ENCODE peak calls at places on chromosomes 16 and 17, in four cellular contexts. L is A549, T is GM12878, M is HepG2. Y is an unnamed sample.

GRCh38 chr17:4617090-4617489 is 24.4 kb downstream of the ALOX15 start:
- DNase-seq in L (no peak), T (no peak), M (no peak), Y (no peak)

GRCh38 chr17:17507465-17508011 is 11.3 kb upstream of the RASD1 start:
- DNase-seq in L (no peak), T (no peak), M (no peak), Y (no peak)

GRCh38 chr17:36931697-36932382 is 5.4 kb upstream of the LHX1 start:
- DNase-seq in L (no peak), T (no peak), M (no peak), Y (no peak)

GRCh38 chr17:2357931-2358434 is 20.7 kb downstream of the SGSM2 start:
- DNase-seq in L (no peak), T (no peak), M (no peak), Y (no peak)

GRCh38 chr17:4436846-4437245 is 3.1 kb downstream of the SPNS3 start:
- DNase-seq in L (no peak), T (no peak), M (no peak), Y (no peak)

GRCh38 chr17:73248532-73248931 is 13.1 kb downstream of the CPSF4L start:
- DNase-seq in L (no peak), T (no peak), M (no peak), Y (no peak)

GRCh38 chr16:10776280-10776679 is 32.6 kb downstream of the NUBP1 start:
- DNase-seq in L (no peak), T (peak), M (no peak), Y (no peak)

GRCh38 chr17:48634446-48635208 is 8.5 kb upstream of the HOXB9 start:
- DNase-seq in L (no peak), T (no peak), M (no peak), Y (no peak)

GRCh38 chr16:72317378-72317777 is 145.4 kb upstream of the PMFBP1 start:
- DNase-seq in L (no peak), T (no peak), M (no peak), Y (no peak)

GRCh38 chr16:25855063-25855462 is 163.3 kb downstream of the HS3ST4 start:
- DNase-seq in L (no peak), T (no peak), M (no peak), Y (no peak)

GRCh38 chr16:1678500-1679098 is 520 bp downstream of the JPT2 start:
- DNase-seq in L (peak), T (no peak), M (peak), Y (no peak)

GRCh38 chr16:19520861-19521331 is 1.0 kb downstream of the GDE1 start:
- DNase-seq in L (no peak), T (peak), M (no peak), Y (peak)

GRCh38 chr17:4898927-4899326 is 409 bp upstream of the C17orf107 start:
- DNase-seq in L (no peak), T (no peak), M (no peak), Y (no peak)

GRCh38 chr17:59851431-59852375 is 41.0 kb downstream of the TUBD1 start:
- DNase-seq in L (no peak), T (no peak), M (no peak), Y (no peak)

GRCh38 chr17:76474894-76475293 is 7.5 kb downstream of the AANAT start:
- DNase-seq in L (no peak), T (no peak), M (no peak), Y (no peak)

GRCh38 chr17:58991718-58992331 is 114.9 kb downstream of the TRIM37 start:
- DNase-seq in L (no peak), T (peak), M (peak), Y (no peak)

GRCh38 chr16:19649980-19650379 is 68.0 kb downstream of the KNOP1 start:
- DNase-seq in L (no peak), T (no peak), M (no peak), Y (no peak)

GRCh38 chr17:75645501-75645888 is 12.3 kb downstream of the SMIM5 start:
- DNase-seq in L (peak), T (no peak), M (no peak), Y (no peak)

GRCh38 chr16:20938426-20938825 is 37.9 kb downstream of the LYRM1 start:
- DNase-seq in L (no peak), T (no peak), M (no peak), Y (no peak)

GRCh38 chr17:73013816-73014663 is 78.4 kb downstream of the SLC39A11 start:
- DNase-seq in L (peak), T (no peak), M (no peak), Y (no peak)

GRCh38 chr16:53864819-53865491 is 161.0 kb downstream of the FTO start:
- DNase-seq in L (peak), T (no peak), M (peak), Y (no peak)

GRCh38 chr17:73342057-73342522 is 30.3 kb upstream of the CDC42EP4 start:
- DNase-seq in L (peak), T (peak), M (no peak), Y (no peak)

GRCh38 chr17:78357177-78357586 is 2.7 kb downstream of the SOCS3 start:
- DNase-seq in L (no peak), T (no peak), M (no peak), Y (peak)

GRCh38 chr16:78530283-78530682 is 430.8 kb downstream of the WWOX start:
- DNase-seq in L (no peak), T (no peak), M (no peak), Y (no peak)

GRCh38 chr16:78535098-78535497 is 435.6 kb downstream of the WWOX start:
- DNase-seq in L (no peak), T (no peak), M (no peak), Y (no peak)

GRCh38 chr16:78524066-78524595 is 424.7 kb downstream of the WWOX start:
- DNase-seq in L (no peak), T (no peak), M (no peak), Y (no peak)

GRCh38 chr16:78528265-78528664 is 428.8 kb downstream of the WWOX start:
- DNase-seq in L (no peak), T (no peak), M (no peak), Y (no peak)

GRCh38 chr16:78529881-78530280 is 430.4 kb downstream of the WWOX start:
- DNase-seq in L (no peak), T (no peak), M (no peak), Y (no peak)
- TF ChIP-seq CHD4 in L (no peak), T (no peak), M (no peak), Y (no peak)

GRCh38 chr17:49880291-49881053 is 32.6 kb upstream of the TAC4 start:
- DNase-seq in L (peak), T (no peak), M (peak), Y (peak)
- TF ChIP-seq CHD4 in L (no peak), T (no peak), M (no peak), Y (no peak)

DNA sequence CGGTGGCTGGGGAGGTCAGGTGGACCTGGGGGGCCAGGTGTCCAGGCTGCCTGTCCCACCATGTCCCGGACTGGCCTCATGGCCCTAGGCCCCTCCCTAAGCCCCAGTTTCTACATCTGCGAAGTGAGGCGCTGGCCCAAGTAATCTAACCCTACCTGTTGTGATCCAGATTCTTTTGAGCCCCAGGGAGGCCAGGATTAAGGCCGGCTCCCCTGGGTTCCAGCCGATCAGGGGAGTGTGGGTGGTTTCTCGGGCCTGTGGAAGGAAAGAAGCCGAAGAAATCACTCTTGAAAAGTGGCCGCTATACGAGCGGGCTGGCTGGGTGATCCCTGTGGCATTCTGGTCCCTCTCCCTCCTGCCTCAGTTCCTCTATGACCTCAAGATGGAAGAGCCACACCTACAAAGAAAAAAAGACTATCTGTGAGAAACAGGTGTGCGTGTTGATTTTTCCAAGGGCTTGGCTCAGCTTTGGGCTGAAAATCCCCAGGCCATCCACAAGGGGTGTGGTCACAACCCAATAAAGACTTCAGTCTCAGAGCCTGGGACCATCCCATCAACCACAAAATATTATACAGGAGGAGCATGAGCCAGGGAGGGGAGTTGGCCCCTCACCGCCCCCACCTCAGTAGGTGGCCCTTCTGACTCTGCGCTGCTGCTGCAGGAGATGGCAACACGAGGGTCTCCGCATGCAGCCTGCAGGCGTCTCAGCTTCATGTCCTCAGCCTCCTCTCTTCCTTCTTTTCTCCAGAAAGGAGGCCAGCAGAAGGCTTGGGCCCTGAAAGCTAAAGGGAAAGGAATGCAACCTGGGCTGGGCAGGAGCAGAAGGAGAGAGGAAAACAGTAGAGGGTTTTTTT is 20.3 kb downstream of the GPR142 start:
- DNase-seq in L (no peak), T (no peak), M (no peak), Y (no peak)
- TF ChIP-seq CHD4 in L (no peak), T (no peak), M (no peak), Y (no peak)

DNA sequence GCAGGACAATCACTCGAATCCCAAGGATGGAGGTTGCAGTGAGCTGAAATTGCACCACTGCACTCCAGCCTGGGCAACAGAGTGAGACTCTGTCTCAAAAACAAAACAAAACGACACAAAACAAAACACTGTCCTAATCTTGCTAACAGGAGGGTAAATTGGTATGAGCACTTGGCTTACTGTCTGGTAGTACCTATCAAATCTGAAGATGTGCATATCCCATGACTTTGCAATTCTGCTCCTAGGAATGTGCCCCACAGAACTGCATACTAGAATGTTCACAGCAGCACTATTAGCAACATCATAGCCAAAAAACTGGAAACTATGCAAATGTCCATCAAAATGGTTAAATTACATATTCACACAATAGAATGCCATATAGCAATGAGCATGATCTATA is 15.7 kb downstream of the MTSS2 start:
- DNase-seq in L (no peak), T (no peak), M (no peak), Y (no peak)
- TF ChIP-seq CHD4 in L (no peak), T (no peak), M (no peak), Y (no peak)

GRCh38 chr17:61862105-61862574 is 1.2 kb downstream of the BRIP1 start:
- DNase-seq in L (no peak), T (no peak), M (peak), Y (peak)
- TF ChIP-seq CHD4 in L (no peak), T (no peak), M (no peak), Y (no peak)

GRCh38 chr16:57803413-57803990 is 1.2 kb upstream of the KIFC3 start:
- DNase-seq in L (no peak), T (no peak), M (no peak), Y (peak)
- TF ChIP-seq CHD4 in L (no peak), T (no peak), M (no peak), Y (no peak)

DNA sequence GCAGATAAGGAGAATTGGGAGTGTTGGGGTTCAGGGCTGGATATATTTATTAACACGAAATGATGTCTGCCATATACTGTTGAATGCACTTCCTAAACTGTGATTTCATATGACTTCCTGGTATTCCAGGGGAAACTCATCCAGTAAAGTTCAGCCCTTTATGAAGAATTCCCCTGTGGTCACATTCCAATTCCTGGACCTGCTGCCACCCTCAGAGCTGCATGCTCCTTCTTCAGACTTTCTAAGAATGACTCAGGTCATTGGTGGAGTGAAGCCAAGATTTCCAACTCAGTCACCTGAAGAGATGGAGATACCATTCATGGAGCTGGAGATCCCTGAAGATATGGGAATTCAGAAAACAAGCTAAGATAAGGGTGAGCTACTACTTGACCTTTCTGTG is 114.2 kb upstream of the TMEM97 start:
- DNase-seq in L (no peak), T (no peak), M (no peak), Y (no peak)
- TF ChIP-seq CHD4 in L (no peak), T (no peak), M (no peak), Y (no peak)

GRCh38 chr16:83955218-83956130 is 2.4 kb downstream of the OSGIN1 start:
- DNase-seq in L (no peak), T (no peak), M (no peak), Y (no peak)
- TF ChIP-seq CHD4 in L (no peak), T (no peak), M (no peak), Y (no peak)

DNA sequence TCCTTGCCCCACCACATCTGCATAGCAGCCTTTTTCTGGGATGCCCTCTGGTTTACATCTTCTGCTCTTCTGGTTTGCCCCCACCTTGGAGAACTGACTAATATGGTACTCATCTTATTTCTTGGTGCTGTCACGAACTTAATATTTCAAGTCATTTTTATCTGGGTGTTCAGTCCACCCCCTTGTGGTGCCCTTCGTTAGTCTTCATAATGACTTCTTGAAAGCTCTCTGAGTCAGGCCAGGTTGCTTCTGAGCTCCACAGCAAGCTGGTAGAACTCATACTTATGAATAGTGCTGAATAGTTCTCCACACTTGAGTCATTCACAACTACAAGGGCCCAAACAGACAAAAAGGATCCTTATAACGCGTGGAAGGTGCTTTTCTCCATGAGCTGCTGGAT is 35.8 kb upstream of the TEKT3 start:
- DNase-seq in L (no peak), T (no peak), M (no peak), Y (no peak)
- TF ChIP-seq CHD4 in L (no peak), T (no peak), M (no peak), Y (no peak)

GRCh38 chr16:15435216-15435864 is 952 bp downstream of the BMERB1 start:
- DNase-seq in L (no peak), T (no peak), M (no peak), Y (no peak)

GRCh38 chr16:15439102-15439501 is 4.7 kb downstream of the BMERB1 start:
- DNase-seq in L (no peak), T (no peak), M (no peak), Y (no peak)

GRCh38 chr16:15434079-15434424 is 336 bp upstream of the BMERB1 start:
- DNase-seq in L (no peak), T (no peak), M (no peak), Y (no peak)

DNA sequence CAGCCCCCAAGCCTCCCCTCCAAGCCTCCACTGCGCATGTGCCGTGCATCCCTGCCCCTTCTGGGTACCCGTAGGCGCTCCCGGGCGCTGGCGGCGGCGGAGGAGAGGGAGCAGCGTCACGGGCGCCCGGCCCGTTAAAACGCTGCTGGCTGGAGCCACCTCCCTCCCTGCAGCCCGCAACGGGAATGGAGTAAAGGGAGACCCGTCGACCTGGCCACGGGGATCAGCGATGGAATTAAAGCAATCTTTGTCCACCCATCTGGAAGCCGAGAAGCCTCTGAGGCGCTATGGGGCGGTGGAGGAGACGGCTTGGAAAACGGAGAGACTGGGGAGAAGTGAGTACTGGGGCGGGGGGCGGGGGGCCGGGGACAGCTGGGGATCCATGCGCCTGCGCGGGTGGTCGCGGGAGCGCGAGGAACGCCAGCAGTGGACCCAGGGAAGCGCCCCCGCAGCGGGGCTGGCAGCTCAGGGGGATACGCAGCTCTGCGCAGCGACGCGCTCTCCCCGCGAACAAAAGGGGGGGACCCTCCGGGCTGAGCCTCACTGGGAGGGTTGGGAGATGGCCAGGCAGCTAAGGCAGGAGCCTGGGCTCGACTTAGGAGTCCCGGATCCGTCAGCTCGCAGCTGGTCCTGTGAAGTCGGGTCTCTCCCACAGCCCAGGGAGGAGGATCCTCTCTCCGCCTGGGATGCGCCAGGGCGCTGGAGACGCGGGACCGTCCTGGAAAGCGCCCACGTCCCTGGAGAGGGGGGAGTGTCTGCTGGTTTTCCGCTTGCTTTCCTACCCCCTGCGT is at the start of gene BMERB1:
- DNase-seq in L (peak), T (no peak), M (no peak), Y (no peak)
- TF ChIP-seq CHD4 in L (no peak), T (no peak), M (no peak), Y (no peak)

Y was measured in K562.